ENCODE peak calls at places on chromosomes 7 and 10, in seven cellular contexts. W is AG09309, Q is neural progenitor cell, L is tibial nerve, M is hepatocyte, Z is WERI-Rb-1, D is A549. O is an unnamed sample.

GRCh38 chr7:123755345-123755744 is 6.5 kb upstream of the WASL start:
- DNase-seq in W (no peak), Q (no peak), L (no peak), M (no peak), Z (no peak), D (no peak), O (no peak)

GRCh38 chr7:47266799-47267198 is 315.1 kb downstream of the TNS3 start:
- DNase-seq in W (no peak), Q (no peak), L (no peak), M (peak), Z (no peak), D (no peak), O (no peak)

GRCh38 chr7:113519447-113519846 is 399.4 kb downstream of the PPP1R3A start:
- DNase-seq in W (no peak), Q (no peak), L (no peak), M (no peak), Z (no peak), D (no peak), O (no peak)

GRCh38 chr10:78909268-78909667 is 159.5 kb upstream of the ZMIZ1 start:
- DNase-seq in W (no peak), Q (peak), L (no peak), M (no peak), Z (no peak), D (no peak), O (no peak)

GRCh38 chr7:22338411-22338810 is 18.5 kb downstream of the RAPGEF5 start:
- DNase-seq in W (no peak), Q (no peak), L (no peak), M (no peak), Z (no peak), D (no peak), O (no peak)

GRCh38 chr10:76428541-76429330 is 997.3 kb downstream of the LRMDA start:
- DNase-seq in W (peak), Q (no peak), L (no peak), M (peak), Z (no peak), D (no peak), O (peak)

GRCh38 chr7:98294798-98295382 is 13.4 kb downstream of the BRI3 start:
- DNase-seq in W (no peak), Q (peak), L (no peak), M (peak), Z (peak), D (peak), O (peak)

GRCh38 chr7:13850185-13850752 is 139.2 kb downstream of the ETV1 start:
- DNase-seq in W (peak), Q (no peak), L (no peak), M (peak), Z (no peak), D (no peak), O (peak)

GRCh38 chr7:100369105-100369504 is 4.2 kb upstream of the PILRA start:
- DNase-seq in W (no peak), Q (no peak), L (peak), M (no peak), Z (no peak), D (no peak), O (no peak)

GRCh38 chr7:106018566-106019338 is 55.7 kb downstream of the CDHR3 start:
- DNase-seq in W (no peak), Q (no peak), L (no peak), M (no peak), Z (no peak), D (no peak), O (no peak)

GRCh38 chr7:1716263-1717094 is 46.4 kb downstream of the ELFN1 start:
- DNase-seq in W (no peak), Q (no peak), L (no peak), M (peak), Z (no peak), D (no peak), O (no peak)

GRCh38 chr10:108782411-108782810 is 1140.9 kb downstream of the XPNPEP1 start:
- DNase-seq in W (no peak), Q (no peak), L (no peak), M (no peak), Z (no peak), D (no peak), O (no peak)

GRCh38 chr10:80660266-80660665 is 122.6 kb downstream of the SH2D4B start:
- DNase-seq in W (no peak), Q (no peak), L (no peak), M (no peak), Z (no peak), D (no peak), O (no peak)

GRCh38 chr7:51006483-51007235 is 224.0 kb upstream of the GRB10 start:
- DNase-seq in W (no peak), Q (no peak), L (no peak), M (no peak), Z (no peak), D (peak), O (no peak)

GRCh38 chr10:57844387-57844998 is 423.2 kb downstream of the IPMK start:
- DNase-seq in W (no peak), Q (no peak), L (no peak), M (peak), Z (no peak), D (no peak), O (no peak)

GRCh38 chr10:78980815-78981214 is 88.0 kb upstream of the ZMIZ1 start:
- DNase-seq in W (no peak), Q (no peak), L (no peak), M (no peak), Z (no peak), D (no peak), O (no peak)

GRCh38 chr7:142807855-142808460 is 37.2 kb downstream of the PRSS2 start:
- DNase-seq in W (no peak), Q (no peak), L (no peak), M (no peak), Z (no peak), D (no peak), O (no peak)

GRCh38 chr10:48255722-48256121 is 18.8 kb downstream of the FRMPD2 start:
- DNase-seq in W (no peak), Q (no peak), L (no peak), M (no peak), Z (no peak), D (no peak), O (no peak)

GRCh38 chr10:33664070-33664469 is 329.6 kb upstream of the NRP1 start:
- DNase-seq in W (no peak), Q (no peak), L (no peak), M (no peak), Z (no peak), D (no peak), O (no peak)

GRCh38 chr7:115827305-115828045 is 203.1 kb downstream of the TFEC start:
- DNase-seq in W (no peak), Q (peak), L (no peak), M (no peak), Z (no peak), D (no peak), O (no peak)

GRCh38 chr10:11853468-11853867 is 30.3 kb downstream of the PROSER2 start:
- DNase-seq in W (no peak), Q (no peak), L (no peak), M (no peak), Z (no peak), D (peak), O (no peak)

GRCh38 chr7:47991741-47992311 is 12.4 kb upstream of the HUS1 start:
- DNase-seq in W (no peak), Q (peak), L (peak), M (peak), Z (peak), D (peak), O (peak)

GRCh38 chr10:30765611-30766010 is 136.1 kb upstream of the LYZL2 start:
- DNase-seq in W (no peak), Q (no peak), L (no peak), M (no peak), Z (no peak), D (no peak), O (no peak)

GRCh38 chr10:119205926-119206602 is 1.3 kb upstream of the GRK5 start:
- DNase-seq in W (no peak), Q (peak), L (peak), M (peak), Z (peak), D (peak), O (no peak)

GRCh38 chr7:1952169-1952760 is 280.5 kb downstream of the MAD1L1 start:
- DNase-seq in W (no peak), Q (no peak), L (no peak), M (no peak), Z (no peak), D (no peak), O (no peak)

GRCh38 chr10:89262331-89263020 is 10.9 kb upstream of the LIPA start:
- DNase-seq in W (no peak), Q (no peak), L (no peak), M (peak), Z (no peak), D (no peak), O (no peak)

GRCh38 chr7:129013048-129013721 is 41.7 kb downstream of the TNPO3 start:
- DNase-seq in W (no peak), Q (no peak), L (no peak), M (no peak), Z (no peak), D (no peak), O (no peak)

GRCh38 chr7:22481726-22482125 is 18.3 kb downstream of the STEAP1B start:
- DNase-seq in W (no peak), Q (no peak), L (no peak), M (no peak), Z (no peak), D (no peak), O (peak)

GRCh38 chr7:151798851-151799428 is 78.0 kb downstream of the PRKAG2 start:
- DNase-seq in W (no peak), Q (no peak), L (no peak), M (no peak), Z (no peak), D (no peak), O (no peak)

GRCh38 chr7:91164948-91165845 is 99.0 kb upstream of the FZD1 start:
- DNase-seq in W (peak), Q (no peak), L (peak), M (no peak), Z (no peak), D (no peak), O (peak)

GRCh38 chr7:23072043-23072442 is 33.5 kb upstream of the KLHL7 start:
- DNase-seq in W (no peak), Q (no peak), L (no peak), M (no peak), Z (no peak), D (no peak), O (no peak)

GRCh38 chr10:77836299-77836820 is 90.2 kb downstream of the DLG5 start:
- DNase-seq in W (no peak), Q (no peak), L (peak), M (no peak), Z (no peak), D (no peak), O (no peak)

GRCh38 chr7:5824297-5824610 is 42.8 kb upstream of the RNF216 start:
- DNase-seq in W (no peak), Q (no peak), L (no peak), M (no peak), Z (no peak), D (no peak), O (no peak)

GRCh38 chr7:99733448-99733847 is 1.5 kb downstream of the CYP3A7 start:
- DNase-seq in W (no peak), Q (peak), L (no peak), M (no peak), Z (no peak), D (peak), O (no peak)

GRCh38 chr10:92696606-92697383 is 7.0 kb downstream of the HHEX start:
- DNase-seq in W (no peak), Q (peak), L (no peak), M (no peak), Z (no peak), D (peak), O (no peak)

GRCh38 chr10:104935656-104936055 is 294.6 kb downstream of the SORCS3 start:
- DNase-seq in W (no peak), Q (no peak), L (no peak), M (no peak), Z (no peak), D (no peak), O (no peak)

GRCh38 chr10:22590115-22590514 is 124.3 kb downstream of the PIP4K2A start:
- DNase-seq in W (no peak), Q (no peak), L (no peak), M (no peak), Z (no peak), D (no peak), O (no peak)
- TF ChIP-seq CTCF in W (no peak), Q (no peak), L (no peak), M (no peak), Z (no peak), D (no peak), O (no peak)

GRCh38 chr10:114399576-114399975 is 4.7 kb downstream of the AFAP1L2 start:
- DNase-seq in W (no peak), Q (no peak), L (no peak), M (no peak), Z (no peak), D (no peak), O (no peak)

GRCh38 chr10:114402871-114403544 is 1.3 kb downstream of the AFAP1L2 start:
- DNase-seq in W (no peak), Q (peak), L (no peak), M (no peak), Z (no peak), D (no peak), O (no peak)

GRCh38 chr10:114402233-114402632 is 2.1 kb downstream of the AFAP1L2 start:
- DNase-seq in W (no peak), Q (no peak), L (no peak), M (no peak), Z (no peak), D (no peak), O (no peak)

GRCh38 chr10:114400091-114400490 is 4.2 kb downstream of the AFAP1L2 start:
- DNase-seq in W (no peak), Q (no peak), L (no peak), M (no peak), Z (no peak), D (no peak), O (no peak)

GRCh38 chr10:114401195-114401741 is 3.0 kb downstream of the AFAP1L2 start:
- DNase-seq in W (peak), Q (no peak), L (peak), M (no peak), Z (no peak), D (no peak), O (peak)
- H3K4me3 ChIP-seq in W (no peak), Q (no peak), L (peak), M (no peak), Z (no peak), D (no peak), O (no peak)

GRCh38 chr7:64887756-64888508 is 15.1 kb upstream of the ZNF273 start:
- DNase-seq in W (no peak), Q (peak), L (no peak), M (no peak), Z (peak), D (no peak), O (no peak)
- TF ChIP-seq CTCF in W (peak), Q (peak), L (peak), M (peak), Z (peak), D (no peak), O (peak)

GRCh38 chr7:150340024-150340749 is 1.2 kb downstream of the RARRES2 start:
- DNase-seq in W (no peak), Q (peak), L (peak), M (peak), Z (no peak), D (no peak), O (no peak)
- H3K4me3 ChIP-seq in W (no peak), Q (peak), L (peak), M (peak), Z (no peak), D (no peak), O (peak)

DNA sequence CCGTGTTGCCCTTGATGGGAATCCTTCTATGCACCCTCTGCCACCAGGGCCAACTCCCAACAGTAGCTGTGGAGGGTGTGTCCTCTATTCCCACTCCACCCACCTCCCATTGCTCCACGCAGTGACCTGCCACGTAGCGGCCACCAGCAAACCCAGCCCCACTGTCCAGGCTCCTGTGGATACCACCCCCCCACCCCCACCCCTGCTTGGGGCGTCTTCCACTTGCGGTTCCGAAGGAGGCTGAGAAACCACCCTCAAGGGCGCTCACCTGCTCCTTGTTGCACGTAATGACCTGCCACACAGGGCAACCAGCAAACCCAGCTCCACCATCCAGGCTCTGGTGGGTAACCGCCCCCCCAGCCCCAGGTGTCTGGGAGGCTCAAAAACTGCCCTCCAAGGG is 72.0 kb downstream of the DIP2C start:
- DNase-seq in W (no peak), Q (no peak), L (no peak), M (no peak), Z (no peak), D (no peak), O (no peak)
- TF ChIP-seq CTCF in W (no peak), Q (no peak), L (no peak), M (no peak), Z (no peak), D (no peak), O (no peak)

GRCh38 chr10:109996766-109997171 is 11.0 kb upstream of the ADD3 start:
- DNase-seq in W (no peak), Q (no peak), L (no peak), M (peak), Z (no peak), D (no peak), O (no peak)

GRCh38 chr10:109995178-109995577 is 12.6 kb upstream of the ADD3 start:
- DNase-seq in W (no peak), Q (no peak), L (no peak), M (no peak), Z (no peak), D (no peak), O (no peak)

GRCh38 chr10:109997233-109997632 is 10.6 kb upstream of the ADD3 start:
- DNase-seq in W (no peak), Q (no peak), L (no peak), M (no peak), Z (no peak), D (no peak), O (no peak)

GRCh38 chr10:109994711-109995110 is 13.1 kb upstream of the ADD3 start:
- DNase-seq in W (no peak), Q (no peak), L (no peak), M (no peak), Z (no peak), D (no peak), O (no peak)

GRCh38 chr10:109996225-109996624 is 11.6 kb upstream of the ADD3 start:
- DNase-seq in W (no peak), Q (no peak), L (no peak), M (peak), Z (no peak), D (no peak), O (no peak)
- H3K4me3 ChIP-seq in W (no peak), Q (no peak), L (no peak), M (no peak), Z (no peak), D (no peak), O (no peak)